ENCODE peak calls at places on chromosomes 2 and 18, in four cellular contexts. G is A549, W is Calu3, P is GM20000. C is an unnamed sample.
A peak's percentile ranks its signal among the peaks of the same experiment; 100 is the strongest.

GRCh38 chr2:217995741-217996141 is 7.1 kb downstream of the TNS1 start:
- DNase-seq in G (no peak), W (no peak), P (no peak), C (no peak)

GRCh38 chr18:27844416-27844792 is 332.5 kb downstream of the CDH2 start:
- DNase-seq in G (no peak), W (no peak), P (no peak), C (no peak)

GRCh38 chr2:149648282-149649030 is 60.9 kb upstream of the MMADHC start:
- DNase-seq in G (peak; percentile 17), W (peak; percentile 22), P (no peak), C (no peak)

GRCh38 chr2:181686566-181687185 is 6.4 kb upstream of the NEUROD1 start:
- DNase-seq in G (no peak), W (no peak), P (no peak), C (no peak)

GRCh38 chr2:18991177-18992168 is 366.9 kb downstream of the OSR1 start:
- DNase-seq in G (peak; percentile 27), W (peak; percentile 80), P (no peak), C (no peak)

GRCh38 chr2:203510941-203511305 is 24.2 kb downstream of the RAPH1 start:
- DNase-seq in G (no peak), W (no peak), P (no peak), C (no peak)

GRCh38 chr2:174259981-174260380 is 11.6 kb upstream of the OLA1 start:
- DNase-seq in G (no peak), W (no peak), P (no peak), C (no peak)

GRCh38 chr2:164910091-164910899 is 45.0 kb downstream of the SLC38A11 start:
- DNase-seq in G (no peak), W (peak; percentile 49), P (no peak), C (no peak)

GRCh38 chr2:62137431-62137830 is 58.5 kb upstream of the B3GNT2 start:
- DNase-seq in G (no peak), W (no peak), P (no peak), C (no peak)

GRCh38 chr2:105815401-105815800 is 70.7 kb downstream of the NCK2 start:
- DNase-seq in G (no peak), W (no peak), P (no peak), C (no peak)

GRCh38 chr2:224085246-224085645 is 46.2 kb upstream of the SERPINE2 start:
- DNase-seq in G (peak; percentile 51), W (no peak), P (no peak), C (no peak)

GRCh38 chr2:27420996-27421395 is 7.4 kb upstream of the NRBP1 start:
- DNase-seq in G (no peak), W (no peak), P (no peak), C (no peak)

GRCh38 chr2:203678971-203679370 is 27.5 kb upstream of the CD28 start:
- DNase-seq in G (no peak), W (no peak), P (no peak), C (no peak)

GRCh38 chr2:232997749-232998665 is 15.0 kb downstream of the NGEF start:
- DNase-seq in G (no peak), W (no peak), P (no peak), C (no peak)

GRCh38 chr2:72538486-72538885 is 287.3 kb downstream of the EXOC6B start:
- DNase-seq in G (no peak), W (no peak), P (no peak), C (no peak)

GRCh38 chr2:118006861-118007260 is 7.0 kb downstream of the CCDC93 start:
- DNase-seq in G (no peak), W (no peak), P (no peak), C (no peak)

GRCh38 chr2:98875746-98876145 is 60.3 kb downstream of the CRACDL start:
- DNase-seq in G (no peak), W (no peak), P (no peak), C (peak; percentile 1)

GRCh38 chr2:131036269-131036668 is 57.0 kb downstream of the FAM168B start:
- DNase-seq in G (no peak), W (no peak), P (no peak), C (no peak)

GRCh38 chr2:221345516-221345915 is 226.6 kb downstream of the EPHA4 start:
- DNase-seq in G (no peak), W (no peak), P (no peak), C (no peak)

GRCh38 chr2:212385241-212385640 is 153.4 kb downstream of the ERBB4 start:
- DNase-seq in G (no peak), W (no peak), P (no peak), C (no peak)

GRCh38 chr2:30541680-30542079 is 94.6 kb downstream of the LCLAT1 start:
- DNase-seq in G (no peak), W (no peak), P (no peak), C (no peak)

GRCh38 chr18:8656226-8656625 is 47.0 kb downstream of the RAB12 start:
- DNase-seq in G (no peak), W (no peak), P (no peak), C (no peak)

GRCh38 chr18:36601316-36601715 is 227.5 kb downstream of the TPGS2 start:
- DNase-seq in G (no peak), W (no peak), P (no peak), C (no peak)

GRCh38 chr2:134927195-134927594 is 8.6 kb downstream of the CCNT2 start:
- DNase-seq in G (no peak), W (no peak), P (no peak), C (no peak)

DNA sequence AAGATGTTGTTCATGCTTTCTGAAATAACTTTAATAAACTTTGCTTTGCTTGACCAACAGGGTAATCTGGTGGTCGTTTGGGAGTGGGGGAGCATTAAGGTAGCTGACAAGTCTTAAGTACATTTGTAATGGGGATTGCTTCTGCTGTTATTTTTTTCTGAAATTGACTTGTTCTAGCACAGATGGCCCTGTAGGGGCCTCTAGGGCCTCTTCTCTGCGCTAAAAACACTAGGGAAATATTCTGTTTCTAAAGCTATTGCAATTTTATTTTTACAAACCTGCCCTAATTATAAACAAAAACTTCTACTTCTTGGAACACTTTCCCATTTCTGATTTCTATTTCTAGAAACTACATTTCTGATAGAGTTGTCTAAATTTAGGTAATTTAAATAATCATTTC is 191.3 kb upstream of the KCNJ3 start:
- DNase-seq in G (no peak), W (no peak), P (no peak), C (no peak)
- TF ChIP-seq CTCF in G (no peak), W (no peak), P (no peak), C (no peak)

DNA sequence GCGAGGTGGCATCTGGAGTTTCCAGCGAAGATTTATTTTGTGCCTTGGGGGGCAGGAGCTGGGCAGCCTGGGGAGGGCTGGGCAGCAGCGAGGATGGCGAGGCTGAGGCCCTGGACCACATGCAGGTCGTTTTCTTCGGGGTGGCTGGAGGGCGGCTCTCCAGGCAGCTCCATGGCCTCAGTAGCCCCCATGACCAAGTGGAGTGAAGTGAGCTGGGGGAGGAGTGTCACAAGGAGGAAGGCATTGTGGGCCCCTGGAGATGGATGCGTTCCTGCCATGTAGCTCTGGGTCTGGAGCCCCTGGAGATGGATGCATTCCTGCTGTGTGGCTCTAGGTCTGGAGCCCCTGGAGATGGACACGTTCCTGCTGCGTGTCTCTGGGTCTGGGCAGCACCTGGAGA is 40.4 kb downstream of the SH3BP4 start:
- DNase-seq in G (no peak), W (no peak), P (no peak), C (no peak)
- TF ChIP-seq CTCF in G (no peak), W (no peak), P (no peak), C (no peak)

GRCh38 chr2:32627441-32627900 is 379 bp upstream of the TTC27 start:
- DNase-seq in G (peak; percentile 14), W (no peak), P (no peak), C (no peak)
- TF ChIP-seq CTCF in G (no peak), W (no peak), P (no peak), C (no peak)

GRCh38 chr2:78896536-78896935 is 129.0 kb upstream of the REG3G start:
- DNase-seq in G (no peak), W (no peak), P (no peak), C (no peak)
- TF ChIP-seq CTCF in G (no peak), W (no peak), P (no peak), C (no peak)

DNA sequence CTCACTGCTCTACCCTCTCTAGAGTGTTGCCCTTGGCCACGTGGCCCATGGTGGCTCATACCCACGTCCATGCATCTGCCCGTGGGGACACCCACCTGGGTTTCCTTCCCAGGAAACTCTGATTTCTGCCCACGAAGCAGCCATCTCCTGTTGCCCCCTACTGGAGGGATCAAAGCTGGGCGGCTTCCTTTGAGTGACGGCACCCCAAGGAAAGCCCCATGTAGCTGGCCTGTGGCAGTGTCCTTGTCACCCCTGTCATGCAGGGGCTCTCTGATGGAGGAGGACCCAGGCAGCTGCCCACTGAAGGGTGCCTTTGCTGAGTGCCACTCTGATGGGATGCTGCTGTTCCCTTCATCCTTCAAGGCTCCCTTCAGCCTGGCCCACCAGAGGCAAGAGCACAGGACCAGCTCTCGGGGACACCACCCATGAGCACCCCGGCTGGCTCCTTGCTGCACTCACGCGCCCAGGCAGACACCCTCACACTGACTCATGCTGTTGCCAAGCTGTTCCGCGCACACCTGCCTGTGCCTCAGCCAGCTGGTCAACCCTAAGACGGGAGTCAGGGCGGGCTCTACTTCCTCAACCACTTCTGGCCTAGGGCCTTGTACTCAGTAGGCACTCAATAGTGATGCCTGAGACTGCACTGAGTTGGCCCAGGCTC is 101.1 kb downstream of the CTIF start:
- DNase-seq in G (peak; percentile 22), W (no peak), P (no peak), C (peak; percentile 46)
- TF ChIP-seq CTCF in G (peak; percentile 9), W (peak; percentile 24), P (no peak), C (peak; percentile 43)

DNA sequence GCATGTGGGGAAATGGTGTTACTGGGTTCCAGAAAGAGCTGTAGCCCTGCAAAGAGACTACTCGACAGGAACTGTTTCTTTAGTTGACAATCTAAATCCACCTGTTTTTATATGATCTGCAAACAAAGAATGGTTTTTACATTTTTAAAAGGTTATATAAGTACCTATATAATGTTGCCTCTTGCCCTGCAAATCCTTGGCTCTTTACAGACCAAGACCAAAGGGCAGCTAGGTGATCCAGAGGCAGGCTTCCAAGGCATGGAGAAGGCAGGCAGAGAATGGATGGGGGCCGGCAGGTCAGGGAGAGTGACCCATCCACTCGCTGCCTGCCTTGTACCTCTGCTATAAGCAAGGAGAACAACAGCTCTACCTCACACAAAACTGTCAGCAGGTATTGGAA is 173.6 kb downstream of the ANTXR1 start:
- DNase-seq in G (no peak), W (no peak), P (no peak), C (no peak)
- TF ChIP-seq CTCF in G (no peak), W (no peak), P (no peak), C (no peak)